ENCODE peak calls at places on chromosomes 7 and 10, in four cellular contexts. V is omental fat pad, D is WTC11, L is upper lobe of right lung. S is an unnamed sample.

GRCh38 chr7:52257890-52258289 is 777.5 kb upstream of the POM121L12 start:
- DNase-seq in V (no peak), D (no peak), L (no peak), S (no peak)

GRCh38 chr10:15990523-15991129 is 130.3 kb upstream of the MINDY3 start:
- DNase-seq in V (no peak), D (peak), L (no peak), S (no peak)

GRCh38 chr7:26512737-26513136 is 221.1 kb downstream of the SNX10 start:
- DNase-seq in V (no peak), D (no peak), L (no peak), S (no peak)

GRCh38 chr7:123271231-123271630 is 71.5 kb upstream of the SLC13A1 start:
- DNase-seq in V (no peak), D (no peak), L (no peak), S (no peak)

GRCh38 chr7:121015560-121015959 is 27.0 kb downstream of the CPED1 start:
- DNase-seq in V (no peak), D (no peak), L (no peak), S (no peak)

GRCh38 chr7:130417215-130417614 is 23.6 kb downstream of the CEP41 start:
- DNase-seq in V (no peak), D (no peak), L (no peak), S (no peak)

GRCh38 chr7:95632609-95633008 is 36.3 kb upstream of the PDK4 start:
- DNase-seq in V (no peak), D (no peak), L (no peak), S (no peak)

GRCh38 chr10:22620929-22621328 is 93.4 kb downstream of the PIP4K2A start:
- DNase-seq in V (no peak), D (no peak), L (no peak), S (no peak)

GRCh38 chr10:17504547-17505245 is 50.3 kb upstream of the ST8SIA6 start:
- DNase-seq in V (no peak), D (no peak), L (no peak), S (no peak)

GRCh38 chr7:91995391-91995790 is 54.7 kb downstream of the AKAP9 start:
- DNase-seq in V (no peak), D (no peak), L (no peak), S (no peak)

GRCh38 chr7:143494622-143495021 is 16.9 kb downstream of the TAS2R41 start:
- DNase-seq in V (no peak), D (no peak), L (no peak), S (no peak)

GRCh38 chr7:26474596-26474995 is 182.9 kb downstream of the SNX10 start:
- DNase-seq in V (no peak), D (no peak), L (no peak), S (no peak)

GRCh38 chr10:22475857-22476600 is 130.7 kb downstream of the SPAG6 start:
- DNase-seq in V (no peak), D (peak), L (no peak), S (peak)

GRCh38 chr10:21020545-21020944 is 123.4 kb upstream of the NEBL start:
- DNase-seq in V (no peak), D (peak), L (no peak), S (no peak)

GRCh38 chr10:102579206-102579790 is 65.0 kb upstream of the TRIM8 start:
- DNase-seq in V (no peak), D (no peak), L (no peak), S (no peak)

GRCh38 chr7:282621-283020 is 7.3 kb upstream of the FOXL3 start:
- DNase-seq in V (no peak), D (no peak), L (no peak), S (no peak)

GRCh38 chr7:70040971-70041766 is 442.9 kb downstream of the AUTS2 start:
- DNase-seq in V (no peak), D (no peak), L (no peak), S (no peak)

GRCh38 chr10:102121739-102122372 is 1.7 kb upstream of the LDB1 start:
- DNase-seq in V (no peak), D (peak), L (no peak), S (no peak)

GRCh38 chr10:62380002-62380401 is 5.8 kb downstream of the ZNF365 start:
- DNase-seq in V (no peak), D (no peak), L (no peak), S (no peak)

GRCh38 chr7:73991522-73992103 is 36.4 kb upstream of the ELN start:
- DNase-seq in V (no peak), D (no peak), L (no peak), S (no peak)

GRCh38 chr7:158353606-158354570 is 233.7 kb downstream of the PTPRN2 start:
- DNase-seq in V (no peak), D (peak), L (peak), S (no peak)
- TF ChIP-seq CTCF in V (no peak), D (peak), L (peak), S (no peak)

DNA sequence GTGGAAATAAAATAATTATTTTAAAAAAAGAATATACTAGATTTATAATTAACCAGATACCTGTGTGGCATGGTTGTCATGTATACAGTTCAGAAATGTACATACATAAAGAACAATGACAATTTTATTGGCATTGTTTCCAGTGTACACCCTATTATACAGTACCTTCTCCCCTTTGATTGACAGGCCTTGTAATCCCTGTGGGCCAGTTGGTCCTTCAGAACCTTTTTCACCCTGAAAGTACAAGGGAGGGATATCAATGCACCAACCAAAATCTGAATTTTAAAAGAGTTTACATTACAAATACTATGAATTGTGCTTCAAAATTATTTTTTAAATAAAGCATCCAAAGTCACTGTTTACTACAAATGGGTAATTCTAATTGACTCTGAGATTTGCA is 61.2 kb downstream of the COL28A1 start:
- DNase-seq in V (no peak), D (no peak), L (no peak), S (no peak)
- TF ChIP-seq CTCF in V (no peak), D (no peak), L (no peak), S (no peak)

GRCh38 chr10:18594574-18595156 is 56.7 kb downstream of the NSUN6 start:
- DNase-seq in V (no peak), D (peak), L (no peak), S (no peak)
- TF ChIP-seq CTCF in V (no peak), D (peak), L (no peak), S (no peak)

DNA sequence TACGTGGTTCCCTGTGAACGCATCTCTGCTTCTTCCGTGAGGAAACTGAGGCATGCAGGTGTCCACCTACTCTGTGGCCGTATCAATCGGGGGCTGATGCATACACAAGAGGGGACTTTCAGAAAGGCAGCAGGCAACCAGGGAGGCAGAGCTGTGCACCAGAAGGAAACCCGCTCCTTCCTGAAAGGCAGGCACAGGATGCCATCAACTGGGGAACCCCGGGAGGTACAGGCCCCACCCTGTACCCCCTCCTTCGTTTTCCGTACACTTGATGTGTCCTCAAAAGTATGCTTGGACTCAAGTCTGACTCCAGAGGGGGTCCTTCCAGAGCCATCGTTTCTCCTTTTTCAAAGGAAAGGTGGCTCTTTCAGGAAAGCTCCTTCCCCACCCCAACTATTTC is 59.5 kb downstream of the ASB13 start:
- DNase-seq in V (no peak), D (no peak), L (no peak), S (no peak)
- TF ChIP-seq CTCF in V (no peak), D (no peak), L (no peak), S (no peak)